ENCODE peak calls at places on chromosomes 16 and 17, in four cellular contexts. One of them, this sample, is unnamed.

GRCh38 chr16:61274211-61274610 is 762.0 kb downstream of the CDH8 start:
- ATAC-seq in CD8-positive, alpha-beta T cell: no peak
- ATAC-seq in body of pancreas: no peak
- ATAC-seq in pancreas: no peak
- ATAC-seq in this sample: no peak

GRCh38 chr17:57264776-57265175 is 8.5 kb downstream of the MSI2 start:
- ATAC-seq in CD8-positive, alpha-beta T cell: no peak
- ATAC-seq in body of pancreas: no peak
- ATAC-seq in pancreas: no peak
- ATAC-seq in this sample: no peak

GRCh38 chr17:80667462-80668277 is 123.0 kb downstream of the RPTOR start:
- ATAC-seq in CD8-positive, alpha-beta T cell: peak
- ATAC-seq in body of pancreas: no peak
- ATAC-seq in pancreas: no peak
- ATAC-seq in this sample: no peak

GRCh38 chr17:6177941-6178694 is 107.9 kb downstream of the WSCD1 start:
- ATAC-seq in CD8-positive, alpha-beta T cell: no peak
- ATAC-seq in body of pancreas: no peak
- ATAC-seq in pancreas: no peak
- ATAC-seq in this sample: no peak

GRCh38 chr17:19270347-19270950 is 33.3 kb downstream of the EPN2 start:
- ATAC-seq in CD8-positive, alpha-beta T cell: no peak
- ATAC-seq in body of pancreas: no peak
- ATAC-seq in pancreas: peak
- ATAC-seq in this sample: no peak

GRCh38 chr17:28613916-28614315 is at the start of gene RSKR:
- ATAC-seq in CD8-positive, alpha-beta T cell: no peak
- ATAC-seq in body of pancreas: no peak
- ATAC-seq in pancreas: peak
- ATAC-seq in this sample: peak

GRCh38 chr17:43648916-43649315 is 12.8 kb downstream of the MEOX1 start:
- ATAC-seq in CD8-positive, alpha-beta T cell: no peak
- ATAC-seq in body of pancreas: no peak
- ATAC-seq in pancreas: no peak
- ATAC-seq in this sample: no peak

GRCh38 chr16:24525970-24526559 is 13.3 kb upstream of the RBBP6 start:
- ATAC-seq in CD8-positive, alpha-beta T cell: no peak
- ATAC-seq in body of pancreas: peak
- ATAC-seq in pancreas: peak
- ATAC-seq in this sample: peak

GRCh38 chr17:45087496-45087975 is 26.4 kb downstream of the NMT1 start:
- ATAC-seq in CD8-positive, alpha-beta T cell: no peak
- ATAC-seq in body of pancreas: no peak
- ATAC-seq in pancreas: no peak
- ATAC-seq in this sample: no peak

GRCh38 chr16:85253127-85253941 is 141.1 kb upstream of the CIBAR2 start:
- ATAC-seq in CD8-positive, alpha-beta T cell: peak
- ATAC-seq in body of pancreas: peak
- ATAC-seq in pancreas: peak
- ATAC-seq in this sample: peak

GRCh38 chr17:78462148-78462547 is 83.7 kb downstream of the PGS1 start:
- ATAC-seq in CD8-positive, alpha-beta T cell: no peak
- ATAC-seq in body of pancreas: no peak
- ATAC-seq in pancreas: no peak
- ATAC-seq in this sample: no peak

GRCh38 chr16:1030381-1030901 is 42.1 kb upstream of the SSTR5 start:
- ATAC-seq in CD8-positive, alpha-beta T cell: no peak
- ATAC-seq in body of pancreas: peak
- ATAC-seq in pancreas: peak
- ATAC-seq in this sample: peak

GRCh38 chr17:32944248-32945020 is 16.5 kb downstream of the TMEM98 start:
- ATAC-seq in CD8-positive, alpha-beta T cell: no peak
- ATAC-seq in body of pancreas: no peak
- ATAC-seq in pancreas: peak
- ATAC-seq in this sample: no peak

GRCh38 chr16:75048546-75048945 is 49.7 kb downstream of the ZNRF1 start:
- ATAC-seq in CD8-positive, alpha-beta T cell: no peak
- ATAC-seq in body of pancreas: no peak
- ATAC-seq in pancreas: no peak
- ATAC-seq in this sample: no peak

GRCh38 chr17:81420769-81421462 is 25.7 kb downstream of the BAHCC1 start:
- ATAC-seq in CD8-positive, alpha-beta T cell: no peak
- ATAC-seq in body of pancreas: peak
- ATAC-seq in pancreas: peak
- ATAC-seq in this sample: peak

GRCh38 chr17:2050246-2050866 is 4.5 kb upstream of the HIC1 start:
- ATAC-seq in CD8-positive, alpha-beta T cell: peak
- ATAC-seq in body of pancreas: peak
- ATAC-seq in pancreas: peak
- ATAC-seq in this sample: peak

GRCh38 chr17:53934931-53935330 is 112.2 kb downstream of the KIF2B start:
- ATAC-seq in CD8-positive, alpha-beta T cell: no peak
- ATAC-seq in body of pancreas: no peak
- ATAC-seq in pancreas: no peak
- ATAC-seq in this sample: no peak

GRCh38 chr16:31471875-31472558 is at the start of gene TGFB1I1:
- ATAC-seq in CD8-positive, alpha-beta T cell: no peak
- ATAC-seq in body of pancreas: no peak
- ATAC-seq in pancreas: no peak
- ATAC-seq in this sample: peak

GRCh38 chr16:8914098-8914497 is 31.9 kb downstream of the LITAFD start:
- ATAC-seq in CD8-positive, alpha-beta T cell: no peak
- ATAC-seq in body of pancreas: no peak
- ATAC-seq in pancreas: no peak
- ATAC-seq in this sample: no peak

GRCh38 chr16:31348578-31348977 is 6.4 kb upstream of the ITGAX start:
- ATAC-seq in CD8-positive, alpha-beta T cell: no peak
- ATAC-seq in body of pancreas: no peak
- ATAC-seq in pancreas: no peak
- ATAC-seq in this sample: no peak

GRCh38 chr17:13688716-13689115 is 87.0 kb upstream of the HS3ST3A1 start:
- ATAC-seq in CD8-positive, alpha-beta T cell: no peak
- ATAC-seq in body of pancreas: no peak
- ATAC-seq in pancreas: no peak
- ATAC-seq in this sample: no peak

GRCh38 chr17:45313927-45314760 is 2.7 kb downstream of the MAP3K14 start:
- ATAC-seq in CD8-positive, alpha-beta T cell: no peak
- ATAC-seq in body of pancreas: no peak
- ATAC-seq in pancreas: no peak
- ATAC-seq in this sample: no peak

GRCh38 chr16:57923418-57923817 is 47.5 kb downstream of the CNGB1 start:
- ATAC-seq in CD8-positive, alpha-beta T cell: no peak
- ATAC-seq in body of pancreas: no peak
- ATAC-seq in pancreas: no peak
- ATAC-seq in this sample: no peak

GRCh38 chr16:28473714-28474265 is 1.7 kb upstream of the NPIPB7 start:
- ATAC-seq in CD8-positive, alpha-beta T cell: no peak
- ATAC-seq in body of pancreas: no peak
- ATAC-seq in pancreas: no peak
- ATAC-seq in this sample: no peak

GRCh38 chr16:50464325-50465290 is 83.6 kb upstream of the NKD1 start:
- ATAC-seq in CD8-positive, alpha-beta T cell: no peak
- ATAC-seq in body of pancreas: no peak
- ATAC-seq in pancreas: no peak
- ATAC-seq in this sample: no peak

GRCh38 chr16:47523342-47524006 is 62.3 kb downstream of the PHKB start:
- ATAC-seq in CD8-positive, alpha-beta T cell: no peak
- ATAC-seq in body of pancreas: no peak
- ATAC-seq in pancreas: peak
- ATAC-seq in this sample: no peak

GRCh38 chr16:53115773-53116172 is 61.0 kb downstream of the CHD9 start:
- ATAC-seq in CD8-positive, alpha-beta T cell: no peak
- ATAC-seq in body of pancreas: no peak
- ATAC-seq in pancreas: no peak
- ATAC-seq in this sample: no peak

GRCh38 chr16:11901091-11901490 is 14.7 kb downstream of the GSPT1 start:
- ATAC-seq in CD8-positive, alpha-beta T cell: no peak
- ATAC-seq in body of pancreas: no peak
- ATAC-seq in pancreas: peak
- ATAC-seq in this sample: no peak

GRCh38 chr16:73057369-73058210 is 9.7 kb upstream of the ZFHX3 start:
- ATAC-seq in CD8-positive, alpha-beta T cell: no peak
- ATAC-seq in body of pancreas: peak
- ATAC-seq in pancreas: peak
- ATAC-seq in this sample: peak

GRCh38 chr17:50272711-50273653 is 1.3 kb upstream of the TMEM92 start:
- ATAC-seq in CD8-positive, alpha-beta T cell: peak
- ATAC-seq in body of pancreas: peak
- ATAC-seq in pancreas: peak
- ATAC-seq in this sample: peak

GRCh38 chr17:82338858-82339633 is 5.5 kb upstream of the SECTM1 start:
- ATAC-seq in CD8-positive, alpha-beta T cell: no peak
- ATAC-seq in body of pancreas: peak
- ATAC-seq in pancreas: peak
- ATAC-seq in this sample: peak

GRCh38 chr16:85011846-85012284 is 530 bp upstream of the ZDHHC7 start:
- ATAC-seq in CD8-positive, alpha-beta T cell: no peak
- ATAC-seq in body of pancreas: peak
- ATAC-seq in pancreas: peak
- ATAC-seq in this sample: no peak

GRCh38 chr17:65457183-65457582 is 104.3 kb downstream of the AXIN2 start:
- ATAC-seq in CD8-positive, alpha-beta T cell: no peak
- ATAC-seq in body of pancreas: no peak
- ATAC-seq in pancreas: no peak
- ATAC-seq in this sample: no peak

GRCh38 chr17:81444610-81445339 is 49.5 kb downstream of the BAHCC1 start:
- ATAC-seq in CD8-positive, alpha-beta T cell: no peak
- ATAC-seq in body of pancreas: no peak
- ATAC-seq in pancreas: no peak
- ATAC-seq in this sample: no peak

GRCh38 chr17:64538508-64539120 is 31.8 kb downstream of the CEP95 start:
- ATAC-seq in CD8-positive, alpha-beta T cell: no peak
- ATAC-seq in body of pancreas: no peak
- ATAC-seq in pancreas: peak
- ATAC-seq in this sample: no peak

GRCh38 chr17:7914771-7915610 is 1.1 kb downstream of the RNF227 start:
- ATAC-seq in CD8-positive, alpha-beta T cell: no peak
- ATAC-seq in body of pancreas: peak
- ATAC-seq in pancreas: peak
- ATAC-seq in this sample: peak

GRCh38 chr17:7910281-7910680 is 5.8 kb downstream of the RNF227 start:
- ATAC-seq in CD8-positive, alpha-beta T cell: no peak
- ATAC-seq in body of pancreas: no peak
- ATAC-seq in pancreas: no peak
- ATAC-seq in this sample: no peak

GRCh38 chr17:7912927-7913524 is 3.1 kb downstream of the RNF227 start:
- ATAC-seq in CD8-positive, alpha-beta T cell: peak
- ATAC-seq in body of pancreas: peak
- ATAC-seq in pancreas: peak
- ATAC-seq in this sample: no peak

GRCh38 chr17:7909080-7909479 is 7.0 kb downstream of the RNF227 start:
- ATAC-seq in CD8-positive, alpha-beta T cell: no peak
- ATAC-seq in body of pancreas: no peak
- ATAC-seq in pancreas: no peak
- ATAC-seq in this sample: no peak

GRCh38 chr17:7910711-7911110 is 5.4 kb downstream of the RNF227 start:
- ATAC-seq in CD8-positive, alpha-beta T cell: no peak
- ATAC-seq in body of pancreas: no peak
- ATAC-seq in pancreas: no peak
- ATAC-seq in this sample: no peak
- H3K27ac ChIP-seq in CD8-positive, alpha-beta T cell: no peak
- H3K27ac ChIP-seq in body of pancreas: no peak
- H3K27ac ChIP-seq in pancreas: no peak
- H3K27ac ChIP-seq in this sample: no peak

DNA sequence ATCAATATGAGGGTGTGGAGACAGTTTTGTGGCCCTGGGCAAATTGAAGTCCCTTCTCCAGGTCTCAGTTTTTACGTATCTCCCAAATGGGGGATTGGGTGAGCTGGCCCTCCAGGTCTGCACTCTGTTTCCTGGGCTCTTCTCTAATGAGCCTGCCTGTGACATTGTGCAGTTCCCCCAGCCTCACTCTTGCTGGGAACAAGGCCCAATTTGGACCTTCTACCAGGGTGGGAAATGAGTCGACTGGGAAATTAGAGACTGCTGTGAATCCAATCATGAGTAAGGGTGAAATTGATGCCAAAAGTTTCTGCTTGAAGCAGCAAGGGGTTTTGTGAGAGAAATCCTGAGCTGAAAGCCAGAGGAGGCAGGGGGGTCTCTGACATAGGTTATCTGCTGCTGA is 71.5 kb upstream of the KSR1 start:
- ATAC-seq in CD8-positive, alpha-beta T cell: no peak
- ATAC-seq in body of pancreas: no peak
- ATAC-seq in pancreas: no peak
- ATAC-seq in this sample: no peak
- H3K27ac ChIP-seq in CD8-positive, alpha-beta T cell: no peak
- H3K27ac ChIP-seq in body of pancreas: peak
- H3K27ac ChIP-seq in pancreas: no peak
- H3K27ac ChIP-seq in this sample: no peak

DNA sequence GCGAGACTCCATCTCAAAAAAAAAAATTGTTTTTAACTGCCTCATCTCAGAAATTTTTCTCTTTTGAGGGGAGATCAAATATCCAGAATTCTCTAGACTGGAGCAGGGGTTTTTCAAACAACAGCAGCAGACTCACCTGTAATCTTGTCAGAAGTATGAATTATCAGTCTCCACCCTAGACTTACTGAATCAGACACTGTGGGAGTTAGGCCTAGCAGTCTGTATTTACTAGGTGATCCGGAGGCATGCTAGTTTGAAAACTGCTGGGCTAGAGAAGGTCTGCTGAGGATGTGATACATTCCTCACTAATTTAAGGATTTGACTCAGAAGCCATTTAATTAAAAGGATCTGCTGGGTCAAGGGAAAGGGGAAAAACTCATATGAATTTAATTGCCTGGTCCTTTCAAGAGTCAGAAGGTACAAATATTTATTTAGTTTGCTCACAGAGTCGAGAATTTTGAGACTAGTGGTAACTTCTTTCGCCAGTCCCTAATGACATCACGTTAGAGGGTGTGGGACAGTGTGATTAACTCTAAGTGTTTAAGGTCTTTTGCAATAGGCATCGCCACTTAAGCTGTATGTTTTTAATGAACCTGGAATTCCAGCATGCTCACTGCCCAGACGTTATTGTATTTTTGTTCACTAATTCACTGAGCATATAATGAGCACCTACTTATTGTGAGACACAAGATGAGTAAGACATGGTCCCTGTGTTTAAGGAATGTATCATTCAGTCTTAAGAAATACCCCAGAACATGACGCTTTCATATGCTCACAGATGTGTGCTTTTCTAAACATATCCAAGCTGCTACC is 14.2 kb downstream of the ATP6V0A1 start:
- ATAC-seq in CD8-positive, alpha-beta T cell: no peak
- ATAC-seq in body of pancreas: no peak
- ATAC-seq in pancreas: no peak
- ATAC-seq in this sample: peak
- H3K27ac ChIP-seq in CD8-positive, alpha-beta T cell: no peak
- H3K27ac ChIP-seq in body of pancreas: no peak
- H3K27ac ChIP-seq in pancreas: no peak
- H3K27ac ChIP-seq in this sample: no peak

GRCh38 chr16:25692734-25693508 is 1.2 kb downstream of the HS3ST4 start:
- ATAC-seq in CD8-positive, alpha-beta T cell: no peak
- ATAC-seq in body of pancreas: no peak
- ATAC-seq in pancreas: no peak
- ATAC-seq in this sample: no peak
- H3K27ac ChIP-seq in CD8-positive, alpha-beta T cell: no peak
- H3K27ac ChIP-seq in body of pancreas: no peak
- H3K27ac ChIP-seq in pancreas: no peak
- H3K27ac ChIP-seq in this sample: no peak

This sample was measured in gastroesophageal sphincter.